ENCODE peak calls at places on chromosomes 11 and 22, in seven cellular contexts. F is body of pancreas, A is ovary, Z is A549, J is tibial nerve, O is K562, U is adrenal gland. K is an unnamed sample.

GRCh38 chr22:38416621-38417251 is 38.3 kb downstream of the KCNJ4 start:
- DNase-seq in F (no peak), A (peak; percentile 3), Z (no peak), J (no peak), O (no peak), U (no peak), K (no peak)

GRCh38 chr22:41873391-41873790 is 40.5 kb downstream of the SREBF2 start:
- DNase-seq in F (no peak), A (no peak), Z (no peak), J (no peak), O (no peak), U (no peak), K (no peak)

GRCh38 chr22:50695421-50696250 is 23.0 kb downstream of the SHANK3 start:
- DNase-seq in F (no peak), A (peak; percentile 11), Z (no peak), J (no peak), O (no peak), U (no peak), K (no peak)

GRCh38 chr22:29773233-29773632 is 6.1 kb downstream of the UQCR10 start:
- DNase-seq in F (no peak), A (no peak), Z (peak; percentile 31), J (no peak), O (no peak), U (peak; percentile 66), K (no peak)

GRCh38 chr11:3835752-3836151 is 5.0 kb downstream of the RHOG start:
- DNase-seq in F (no peak), A (peak; percentile 54), Z (no peak), J (no peak), O (no peak), U (no peak), K (no peak)

GRCh38 chr11:7485854-7486425 is 634 bp downstream of the OLFML1 start:
- DNase-seq in F (no peak), A (no peak), Z (no peak), J (no peak), O (no peak), U (no peak), K (no peak)

GRCh38 chr11:69642549-69642912 is 1.6 kb downstream of the CCND1 start:
- DNase-seq in F (peak; percentile 34), A (no peak), Z (no peak), J (no peak), O (peak; percentile 55), U (peak; percentile 68), K (peak; percentile 28)

GRCh38 chr11:102989379-102990047 is 34.0 kb upstream of the MMP13 start:
- DNase-seq in F (no peak), A (no peak), Z (no peak), J (no peak), O (no peak), U (no peak), K (no peak)

GRCh38 chr22:25747245-25747944 is 5.4 kb downstream of the MYO18B start:
- DNase-seq in F (peak; percentile 29), A (no peak), Z (peak; percentile 87), J (no peak), O (peak; percentile 71), U (peak; percentile 97), K (peak; percentile 75)

GRCh38 chr11:134231958-134232674 is 7.6 kb downstream of the VPS26B start:
- DNase-seq in F (no peak), A (no peak), Z (no peak), J (no peak), O (no peak), U (no peak), K (no peak)

GRCh38 chr11:62556102-62556871 is 9.7 kb upstream of the AHNAK start:
- DNase-seq in F (peak; percentile 64), A (peak; percentile 81), Z (peak; percentile 95), J (peak; percentile 88), O (peak; percentile 56), U (peak; percentile 97), K (peak; percentile 57)

GRCh38 chr11:62554377-62554776 is 7.8 kb upstream of the AHNAK start:
- DNase-seq in F (no peak), A (no peak), Z (no peak), J (no peak), O (no peak), U (no peak), K (no peak)

GRCh38 chr11:62556872-62557631 is 10.4 kb upstream of the AHNAK start:
- DNase-seq in F (no peak), A (no peak), Z (no peak), J (no peak), O (no peak), U (no peak), K (no peak)

GRCh38 chr11:62553839-62554361 is 7.3 kb upstream of the AHNAK start:
- DNase-seq in F (no peak), A (no peak), Z (peak; percentile 78), J (no peak), O (no peak), U (no peak), K (no peak)

DNA sequence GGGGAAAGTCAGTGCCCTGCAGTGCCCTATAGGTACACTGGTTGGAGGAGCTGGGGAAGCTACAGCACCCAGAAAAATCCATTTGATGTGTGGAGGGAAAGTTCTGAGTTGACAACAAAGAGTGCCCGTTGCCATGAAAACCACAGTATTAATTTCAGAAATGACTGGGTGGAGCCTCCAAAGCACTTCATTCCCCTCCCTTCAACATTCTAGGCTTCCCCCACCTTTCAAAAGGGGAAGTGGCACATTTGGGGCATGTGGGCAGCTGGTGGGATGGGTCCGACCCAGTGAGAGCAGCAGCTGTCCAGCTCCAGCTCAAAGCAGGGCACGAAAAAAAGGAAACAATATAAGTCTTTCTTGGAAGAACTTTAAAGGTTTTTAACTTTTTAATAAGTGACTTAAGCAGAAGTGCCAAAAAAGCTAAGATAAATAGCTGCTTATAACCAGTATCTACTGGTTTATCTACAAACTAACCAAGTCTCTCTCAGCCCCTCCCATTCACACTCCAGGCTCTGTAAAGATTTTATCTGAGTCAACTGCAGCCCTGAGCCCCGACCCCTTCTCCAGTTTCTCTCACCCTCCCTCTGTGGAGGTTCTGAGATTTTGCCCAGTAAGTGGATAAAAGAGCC is 9.0 kb upstream of the AHNAK start:
- DNase-seq in F (no peak), A (no peak), Z (no peak), J (no peak), O (no peak), U (no peak), K (peak; percentile 48)
- TF ChIP-seq POLR2A in F (no peak), A (no peak), Z (no peak), J (no peak), O (no peak), U (no peak), K (peak; percentile 3)

GRCh38 chr11:71448257-71449161 is at the start of gene DHCR7:
- DNase-seq in F (peak; percentile 95), A (peak; percentile 98), Z (peak; percentile 94), J (peak; percentile 84), O (peak; percentile 97), U (peak; percentile 98), K (peak; percentile 93)
- TF ChIP-seq POLR2A in F (peak; percentile 57), A (peak; percentile 82), Z (peak; percentile 78), J (no peak), O (peak; percentile 79), U (peak; percentile 32), K (peak; percentile 3)

GRCh38 chr11:110429614-110430266 is at the start of gene FDX1:
- DNase-seq in F (peak; percentile 79), A (peak; percentile 85), Z (peak; percentile 73), J (peak; percentile 56), O (peak; percentile 94), U (peak; percentile 93), K (peak; percentile 81)
- TF ChIP-seq POLR2A in F (peak; percentile 62), A (peak; percentile 42), Z (peak; percentile 57), J (peak; percentile 37), O (peak; percentile 64), U (peak; percentile 90), K (peak; percentile 20)

GRCh38 chr22:24554316-24555159 is at the start of gene GUCD1:
- DNase-seq in F (no peak), A (no peak), Z (no peak), J (no peak), O (peak; percentile 24), U (peak; percentile 75), K (peak; percentile 63)
- TF ChIP-seq POLR2A in F (peak; percentile 84), A (peak; percentile 74), Z (peak; percentile 44), J (peak; percentile 50), O (no peak), U (peak; percentile 85), K (peak; percentile 67)

GRCh38 chr11:73306977-73307322 is 1.1 kb upstream of the ARHGEF17 start:
- DNase-seq in F (no peak), A (no peak), Z (no peak), J (no peak), O (no peak), U (no peak), K (no peak)

GRCh38 chr11:73308963-73309960 is 1.2 kb downstream of the ARHGEF17 start:
- DNase-seq in F (peak; percentile 65), A (peak; percentile 86), Z (peak; percentile 88), J (peak; percentile 89), O (peak; percentile 36), U (peak; percentile 85), K (no peak)

GRCh38 chr11:73307323-73308002 is 613 bp upstream of the ARHGEF17 start:
- DNase-seq in F (peak; percentile 97), A (peak; percentile 99), Z (peak; percentile 98), J (peak; percentile 99), O (peak; percentile 94), U (peak; percentile 99), K (peak; percentile 90)

GRCh38 chr11:73310076-73310475 is 2.0 kb downstream of the ARHGEF17 start:
- DNase-seq in F (no peak), A (peak; percentile 55), Z (no peak), J (no peak), O (no peak), U (no peak), K (no peak)

DNA sequence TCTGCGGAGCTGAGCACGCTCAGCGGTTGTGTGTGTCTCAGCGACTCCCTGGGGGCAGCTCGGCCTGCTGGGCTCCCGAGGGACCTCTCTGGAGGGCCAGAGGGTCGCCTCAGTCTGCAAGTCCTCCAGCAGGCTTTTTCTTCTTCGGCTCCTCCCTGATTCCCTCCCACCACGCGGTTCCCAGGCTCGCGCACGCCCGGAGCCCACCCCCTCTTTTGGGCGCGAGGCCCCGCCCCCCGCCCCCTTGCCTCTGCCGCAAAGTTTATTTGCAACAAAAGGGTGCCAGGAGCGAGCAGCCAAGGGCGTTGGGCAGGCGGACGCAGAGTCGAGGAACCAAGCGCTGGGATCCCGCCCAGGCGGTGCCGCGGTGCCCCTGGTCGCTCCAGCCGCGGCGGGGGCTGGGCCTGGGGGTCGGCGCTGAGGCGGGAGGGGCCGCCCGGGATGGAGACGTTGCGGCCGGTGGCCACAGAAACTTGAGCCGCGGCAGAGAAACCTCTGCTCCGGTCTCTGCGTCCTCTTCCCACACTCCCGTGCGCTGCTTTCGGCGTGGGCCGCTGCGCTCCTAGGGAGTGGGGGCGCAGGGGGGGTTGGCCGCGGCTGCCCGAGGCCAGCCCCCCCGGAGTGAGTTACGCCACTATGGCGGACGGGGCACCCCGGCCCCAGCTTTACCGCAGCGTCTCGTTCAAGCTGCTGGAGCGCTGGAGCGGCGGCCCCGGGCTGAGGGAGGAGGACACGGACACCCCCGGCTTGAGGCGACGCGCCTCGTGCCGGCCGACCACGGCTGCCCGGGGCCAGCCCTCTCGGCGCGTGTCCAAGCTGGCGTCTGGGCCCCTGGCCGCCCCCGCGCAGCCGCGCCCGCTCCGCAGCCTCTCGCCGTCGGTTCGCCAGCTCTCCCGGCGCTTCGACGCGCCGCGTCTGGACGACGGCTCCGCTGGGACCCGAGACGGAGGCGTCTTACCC is at the start of gene ARHGEF17:
- DNase-seq in F (peak; percentile 55), A (peak; percentile 84), Z (peak; percentile 83), J (peak; percentile 52), O (peak; percentile 70), U (no peak), K (peak; percentile 36)
- TF ChIP-seq POLR2A in F (peak; percentile 35), A (no peak), Z (no peak), J (no peak), O (no peak), U (no peak), K (no peak)

GRCh38 chr11:65860278-65861164 is at the start of gene MUS81:
- DNase-seq in F (peak; percentile 97), A (peak; percentile 98), Z (peak; percentile 99), J (peak; percentile 97), O (peak; percentile 84), U (peak; percentile 98), K (peak; percentile 100)
- TF ChIP-seq POLR2A in F (peak; percentile 80), A (peak; percentile 64), Z (peak; percentile 63), J (peak; percentile 45), O (peak; percentile 53), U (peak; percentile 62), K (peak; percentile 66)

K was measured in erythroblast.